ENCODE peak calls at places on chromosomes 1 and 21, in four cellular contexts. Z is H1, B is GM12878, F is HepG2. V is an unnamed sample.

GRCh38 chr1:177959793-177960515 is 9.9 kb downstream of the SEC16B start:
- DNase-seq in Z (no peak), F (peak), B (no peak), V (no peak)

GRCh38 chr1:156624814-156625435 is 5.7 kb downstream of the HAPLN2 start:
- DNase-seq in F (no peak), B (no peak), Z (no peak), V (no peak)

GRCh38 chr21:14923468-14923867 is 141.3 kb downstream of the NRIP1 start:
- DNase-seq in F (no peak), B (no peak), Z (no peak), V (no peak)

GRCh38 chr1:176989023-176989422 is 175.5 kb downstream of the ASTN1 start:
- DNase-seq in Z (no peak), F (no peak), B (no peak), V (no peak)

GRCh38 chr1:55876276-55877060 is 661.3 kb upstream of the USP24 start:
- DNase-seq in B (no peak), Z (no peak), F (no peak), V (no peak)

GRCh38 chr1:176717052-176717754 is 254.2 kb downstream of the PAPPA2 start:
- DNase-seq in B (no peak), Z (no peak), F (no peak), V (no peak)

GRCh38 chr1:93475691-93476090 is 27.8 kb downstream of the FNBP1L start:
- DNase-seq in F (no peak), B (no peak), Z (no peak), V (no peak)

GRCh38 chr1:31040038-31040437 is 25.5 kb downstream of the PUM1 start:
- DNase-seq in Z (no peak), F (peak), B (no peak), V (no peak)

GRCh38 chr1:206705187-206705586 is 20.5 kb downstream of the MAPKAPK2 start:
- DNase-seq in F (no peak), B (no peak), Z (no peak), V (no peak)

GRCh38 chr21:29372063-29372802 is 73.5 kb downstream of the BACH1 start:
- DNase-seq in B (peak), F (peak), Z (peak), V (peak)

GRCh38 chr1:240808381-240808780 is 196.4 kb upstream of the GREM2 start:
- DNase-seq in F (no peak), B (no peak), Z (no peak), V (no peak)

GRCh38 chr21:27450216-27450615 is 483.3 kb upstream of the ADAMTS5 start:
- DNase-seq in Z (no peak), B (no peak), F (no peak), V (no peak)

GRCh38 chr1:244329591-244330317 is 122.0 kb downstream of the ADSS2 start:
- DNase-seq in Z (no peak), F (no peak), B (no peak), V (no peak)

GRCh38 chr1:225849905-225850304 is 32.3 kb downstream of the TMEM63A start:
- DNase-seq in Z (no peak), B (no peak), F (no peak), V (no peak)

GRCh38 chr1:31736675-31737074 is 27.5 kb downstream of the ADGRB2 start:
- DNase-seq in F (no peak), B (no peak), Z (no peak), V (no peak)

DNA sequence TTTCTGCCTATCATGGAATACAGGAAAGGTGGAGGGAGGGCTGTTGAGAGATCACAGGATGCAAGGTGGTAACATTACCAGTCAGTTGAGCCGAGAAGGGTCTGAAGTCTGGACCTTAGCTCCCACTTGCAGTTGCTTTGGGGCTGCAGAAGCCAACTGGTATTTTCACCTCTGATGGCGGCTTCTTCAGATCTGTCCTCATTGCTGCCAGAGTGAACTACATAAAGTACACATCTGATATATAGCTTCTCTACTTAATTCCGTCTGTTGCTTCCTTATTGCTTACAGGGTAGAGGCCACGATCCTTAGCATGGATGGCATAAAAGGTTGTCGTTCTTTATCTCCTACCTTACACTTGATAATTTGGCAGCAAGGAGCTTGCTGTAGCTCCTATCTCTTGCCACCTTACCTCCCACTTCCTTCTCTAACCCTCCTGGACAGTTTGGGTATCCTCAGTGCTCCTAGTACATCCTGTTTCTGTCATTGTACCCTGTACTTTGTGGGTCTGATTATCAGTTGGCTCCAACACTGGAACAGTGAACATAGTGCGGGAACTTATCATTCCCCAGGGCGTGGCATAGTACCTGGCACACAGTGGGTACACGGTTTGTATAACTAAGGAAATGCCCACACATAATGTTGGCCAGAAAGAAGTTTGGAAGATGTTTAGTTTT is 30.9 kb upstream of the NBL1 start:
- DNase-seq in B (no peak), F (no peak), Z (no peak), V (no peak)
- TF ChIP-seq POLR2A in B (no peak), F (no peak), Z (no peak), V (no peak)

GRCh38 chr1:42993631-42994121 is 35.0 kb upstream of the SLC2A1 start:
- DNase-seq in F (no peak), Z (no peak), B (no peak), V (no peak)

GRCh38 chr1:42999308-42999707 is 40.6 kb upstream of the SLC2A1 start:
- DNase-seq in F (peak), B (no peak), Z (no peak), V (no peak)

GRCh38 chr1:43000271-43000670 is 41.6 kb upstream of the SLC2A1 start:
- DNase-seq in Z (no peak), F (no peak), B (no peak), V (no peak)

GRCh38 chr1:42998381-42998780 is 39.7 kb upstream of the SLC2A1 start:
- DNase-seq in B (no peak), Z (no peak), F (no peak), V (no peak)

DNA sequence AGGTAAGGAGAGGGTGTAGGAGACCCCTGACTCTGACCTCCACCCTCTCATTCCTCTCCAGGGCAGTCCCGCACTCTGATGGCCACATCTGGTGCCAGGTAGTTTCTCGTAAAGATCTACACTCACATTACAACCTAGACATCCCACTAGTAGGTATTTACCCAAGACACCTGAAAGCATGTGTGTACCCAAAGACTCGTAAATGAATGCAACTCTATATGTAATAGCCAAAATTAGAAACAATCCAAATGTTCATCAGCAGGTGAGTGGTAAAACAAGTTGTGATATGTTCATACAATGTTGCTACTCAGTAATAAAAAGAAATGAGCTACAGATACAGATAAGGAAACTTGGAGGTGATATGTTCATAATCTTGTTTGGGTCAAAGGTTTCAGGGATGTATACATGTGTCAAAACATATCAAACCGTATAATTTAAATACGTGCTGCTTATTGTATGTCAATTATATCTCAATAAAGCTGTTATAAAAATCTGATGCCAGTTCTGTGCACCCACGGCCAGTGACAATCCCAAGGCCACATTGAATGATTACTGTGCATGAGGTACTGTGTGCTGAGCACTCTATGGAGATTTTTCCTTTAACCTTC is 37.8 kb upstream of the SLC2A1 start:
- DNase-seq in Z (no peak), B (no peak), F (no peak), V (no peak)
- TF ChIP-seq POLR2AphosphoS5 in Z (no peak), B (no peak), F (no peak), V (no peak)

GRCh38 chr21:18603246-18603645 is 199.7 kb upstream of the TMPRSS15 start:
- DNase-seq in F (no peak), Z (no peak), B (no peak), V (no peak)
- TF ChIP-seq TAF1 in F (no peak), Z (no peak), B (no peak), V (no peak)

GRCh38 chr1:150613061-150613920 is 16.1 kb downstream of the ENSA start:
- DNase-seq in Z (no peak), B (peak), F (peak), V (no peak)
- TF ChIP-seq POLR2A in Z (no peak), B (peak), F (no peak), V (no peak)

GRCh38 chr21:35281946-35282345 is 232.8 kb upstream of the RUNX1 start:
- DNase-seq in Z (no peak), F (no peak), B (no peak), V (no peak)

GRCh38 chr21:35280221-35280620 is 231.1 kb upstream of the RUNX1 start:
- DNase-seq in Z (no peak), B (no peak), F (no peak), V (no peak)

GRCh38 chr21:35282944-35283343 is 233.8 kb upstream of the RUNX1 start:
- DNase-seq in Z (no peak), F (no peak), B (no peak), V (no peak)

GRCh38 chr21:35288238-35288637 is 239.1 kb upstream of the RUNX1 start:
- DNase-seq in B (no peak), Z (no peak), F (no peak), V (no peak)

DNA sequence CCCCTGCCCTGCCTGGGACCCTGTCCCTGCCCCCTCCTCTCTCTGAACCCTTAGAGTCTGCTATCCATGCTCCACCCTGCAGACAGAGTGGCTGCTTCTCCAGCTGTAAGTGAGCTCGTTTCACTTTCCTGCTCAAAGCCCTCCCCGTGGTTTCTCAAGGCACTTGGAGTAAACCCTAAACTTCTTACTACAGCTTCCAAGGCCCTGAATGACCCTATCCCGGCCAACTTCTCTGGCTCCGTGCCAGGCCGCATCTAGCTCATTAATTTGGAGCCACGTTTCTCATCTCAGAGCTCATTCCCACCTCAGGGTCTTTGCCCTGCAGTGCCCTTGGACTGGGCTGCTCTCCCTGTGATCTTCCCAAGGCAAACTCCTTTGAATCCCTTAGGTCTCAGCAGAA is 235.1 kb upstream of the RUNX1 start:
- DNase-seq in Z (no peak), F (no peak), B (no peak), V (no peak)
- TF ChIP-seq POLR2AphosphoS5 in Z (no peak), F (no peak), B (no peak), V (no peak)

GRCh38 chr1:167721617-167722151 is at the start of gene MPZL1:
- DNase-seq in Z (peak), B (peak), F (peak), V (peak)
- TF ChIP-seq TAF1 in Z (peak), B (no peak), F (peak), V (peak)

GRCh38 chr1:110390096-110390495 is 730 bp downstream of the SLC16A4 start:
- DNase-seq in Z (no peak), B (no peak), F (no peak), V (no peak)

GRCh38 chr1:110387048-110387748 is 3.6 kb downstream of the SLC16A4 start:
- DNase-seq in F (no peak), Z (no peak), B (no peak), V (no peak)

GRCh38 chr1:110393286-110393685 is 2.5 kb upstream of the SLC16A4 start:
- DNase-seq in B (no peak), Z (no peak), F (no peak), V (no peak)

GRCh38 chr1:110393691-110394564 is 3.1 kb upstream of the SLC16A4 start:
- DNase-seq in F (peak), Z (no peak), B (no peak), V (no peak)

GRCh38 chr1:110390692-110391232 is at the start of gene SLC16A4:
- DNase-seq in F (peak), B (no peak), Z (no peak), V (no peak)
- TF ChIP-seq POLR2A in F (no peak), B (no peak), Z (no peak), V (no peak)

DNA sequence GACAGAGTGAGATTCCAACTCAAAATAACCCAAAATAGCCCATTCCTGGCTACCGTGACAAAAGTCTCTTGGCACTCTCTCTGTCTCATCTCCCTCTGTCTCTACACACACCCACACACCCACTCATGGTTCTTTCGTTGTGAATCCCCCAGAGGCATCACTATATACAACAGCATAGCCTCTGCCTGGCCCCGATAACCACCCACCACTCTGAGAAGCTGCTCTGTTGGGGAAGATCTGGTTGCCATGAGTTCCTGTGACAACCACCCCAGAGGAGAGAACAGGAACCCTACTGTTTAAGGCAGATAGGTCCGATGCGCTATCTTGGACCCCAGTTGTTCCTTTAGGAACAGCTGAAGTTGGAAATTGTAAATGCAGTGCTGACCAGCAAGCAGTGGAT is 70.4 kb upstream of the LYST start:
- DNase-seq in Z (no peak), F (no peak), B (no peak), V (no peak)
- TF ChIP-seq POLR2AphosphoS5 in Z (no peak), F (no peak), B (no peak), V (no peak)

V was measured in GM12892.